ENCODE peak calls at places on chromosomes 16 and 17, in six cellular contexts. One of them, this sample, is unnamed.

GRCh38 chr17:79192503-79193500 is 118.2 kb downstream of the ENGASE start:
- DNase-seq in A549: no peak
- DNase-seq in left lung: no peak
- DNase-seq in body of pancreas: peak; percentile 44
- DNase-seq in GM13976: peak; percentile 74
- DNase-seq in GM10248: peak; percentile 57
- DNase-seq in this sample: peak; percentile 19

GRCh38 chr16:22358000-22358399 is 16.4 kb downstream of the CDR2 start:
- DNase-seq in A549: no peak
- DNase-seq in left lung: no peak
- DNase-seq in body of pancreas: no peak
- DNase-seq in GM13976: no peak
- DNase-seq in GM10248: no peak
- DNase-seq in this sample: no peak

GRCh38 chr16:29903579-29903978 is 3.3 kb downstream of the ASPHD1 start:
- DNase-seq in A549: no peak
- DNase-seq in left lung: no peak
- DNase-seq in body of pancreas: no peak
- DNase-seq in GM13976: no peak
- DNase-seq in GM10248: no peak
- DNase-seq in this sample: no peak

GRCh38 chr17:17363638-17364337 is 60.6 kb downstream of the NT5M start:
- DNase-seq in A549: no peak
- DNase-seq in left lung: peak; percentile 73
- DNase-seq in body of pancreas: peak; percentile 5
- DNase-seq in GM13976: no peak
- DNase-seq in GM10248: no peak
- DNase-seq in this sample: peak; percentile 34

GRCh38 chr16:2365895-2366294 is 25.4 kb upstream of the ABCA3 start:
- DNase-seq in A549: no peak
- DNase-seq in left lung: no peak
- DNase-seq in body of pancreas: no peak
- DNase-seq in GM13976: no peak
- DNase-seq in GM10248: no peak
- DNase-seq in this sample: no peak

GRCh38 chr17:75078097-75079022 is 9.4 kb upstream of the SLC16A5 start:
- DNase-seq in A549: peak; percentile 55
- DNase-seq in left lung: no peak
- DNase-seq in body of pancreas: peak; percentile 31
- DNase-seq in GM13976: peak; percentile 74
- DNase-seq in GM10248: peak; percentile 74
- DNase-seq in this sample: no peak

GRCh38 chr16:9340402-9341095 is 249.1 kb downstream of the HAPSTR1 start:
- DNase-seq in A549: no peak
- DNase-seq in left lung: no peak
- DNase-seq in body of pancreas: no peak
- DNase-seq in GM13976: no peak
- DNase-seq in GM10248: no peak
- DNase-seq in this sample: no peak

GRCh38 chr17:67995568-67996191 is 589 bp downstream of the C17orf58 start:
- DNase-seq in A549: no peak
- DNase-seq in left lung: no peak
- DNase-seq in body of pancreas: peak; percentile 35
- DNase-seq in GM13976: peak; percentile 56
- DNase-seq in GM10248: peak; percentile 37
- DNase-seq in this sample: peak; percentile 22

GRCh38 chr17:41141361-41141760 is 1.0 kb upstream of the KRTAP4-6 start:
- DNase-seq in A549: no peak
- DNase-seq in left lung: no peak
- DNase-seq in body of pancreas: no peak
- DNase-seq in GM13976: no peak
- DNase-seq in GM10248: no peak
- DNase-seq in this sample: no peak

GRCh38 chr17:30969989-30970680 is 704 bp upstream of the RNF135 start:
- DNase-seq in A549: no peak
- DNase-seq in left lung: peak; percentile 43
- DNase-seq in body of pancreas: peak; percentile 47
- DNase-seq in GM13976: peak; percentile 39
- DNase-seq in GM10248: no peak
- DNase-seq in this sample: peak; percentile 32

GRCh38 chr17:40322417-40323315 is 13.7 kb downstream of the RARA start:
- DNase-seq in A549: peak; percentile 82
- DNase-seq in left lung: peak; percentile 89
- DNase-seq in body of pancreas: peak; percentile 42
- DNase-seq in GM13976: peak; percentile 89
- DNase-seq in GM10248: peak; percentile 88
- DNase-seq in this sample: peak; percentile 90

GRCh38 chr17:74528491-74529199 is 2.6 kb downstream of the CD300LB start:
- DNase-seq in A549: no peak
- DNase-seq in left lung: peak; percentile 67
- DNase-seq in body of pancreas: no peak
- DNase-seq in GM13976: peak; percentile 73
- DNase-seq in GM10248: peak; percentile 77
- DNase-seq in this sample: no peak

GRCh38 chr16:88962478-88963152 is 14.4 kb downstream of the CBFA2T3 start:
- DNase-seq in A549: no peak
- DNase-seq in left lung: no peak
- DNase-seq in body of pancreas: no peak
- DNase-seq in GM13976: no peak
- DNase-seq in GM10248: no peak
- DNase-seq in this sample: no peak

GRCh38 chr17:28272166-28272565 is 46.8 kb upstream of the TMEM97 start:
- DNase-seq in A549: no peak
- DNase-seq in left lung: no peak
- DNase-seq in body of pancreas: no peak
- DNase-seq in GM13976: no peak
- DNase-seq in GM10248: no peak
- DNase-seq in this sample: no peak

DNA sequence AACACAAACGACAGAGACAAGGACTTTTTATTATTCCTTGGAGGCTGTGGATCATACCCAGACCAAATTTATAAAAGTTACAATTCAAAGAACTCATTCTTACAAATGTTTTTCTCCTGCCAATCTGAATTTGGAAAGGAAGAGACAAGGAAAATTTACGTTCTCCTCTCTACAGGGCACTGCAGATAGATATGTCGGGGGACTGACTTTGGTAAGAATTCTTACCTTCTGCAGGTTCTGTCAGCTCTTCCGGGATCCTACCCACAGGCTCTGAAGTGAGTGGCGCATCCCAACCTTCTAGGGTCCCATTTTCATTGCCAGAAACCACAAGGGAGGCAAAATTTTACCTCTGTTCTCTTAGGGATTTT is 2.2 kb upstream of the SLFN12L start:
- DNase-seq in A549: no peak
- DNase-seq in left lung: no peak
- DNase-seq in body of pancreas: no peak
- DNase-seq in GM13976: no peak
- DNase-seq in GM10248: no peak
- DNase-seq in this sample: no peak
- TF ChIP-seq CTCF in A549: peak; percentile 42
- TF ChIP-seq CTCF in left lung: no peak
- TF ChIP-seq CTCF in body of pancreas: no peak
- TF ChIP-seq CTCF in GM13976: no peak
- TF ChIP-seq CTCF in GM10248: no peak
- TF ChIP-seq CTCF in this sample: no peak

GRCh38 chr17:81295678-81296381 is 723 bp upstream of the SLC38A10 start:
- DNase-seq in A549: peak; percentile 83
- DNase-seq in left lung: peak; percentile 74
- DNase-seq in body of pancreas: peak; percentile 89
- DNase-seq in GM13976: no peak
- DNase-seq in GM10248: peak; percentile 63
- DNase-seq in this sample: no peak
- TF ChIP-seq CTCF in A549: peak; percentile 7
- TF ChIP-seq CTCF in left lung: no peak
- TF ChIP-seq CTCF in body of pancreas: peak; percentile 36
- TF ChIP-seq CTCF in GM13976: peak; percentile 19
- TF ChIP-seq CTCF in GM10248: peak; percentile 41
- TF ChIP-seq CTCF in this sample: no peak

DNA sequence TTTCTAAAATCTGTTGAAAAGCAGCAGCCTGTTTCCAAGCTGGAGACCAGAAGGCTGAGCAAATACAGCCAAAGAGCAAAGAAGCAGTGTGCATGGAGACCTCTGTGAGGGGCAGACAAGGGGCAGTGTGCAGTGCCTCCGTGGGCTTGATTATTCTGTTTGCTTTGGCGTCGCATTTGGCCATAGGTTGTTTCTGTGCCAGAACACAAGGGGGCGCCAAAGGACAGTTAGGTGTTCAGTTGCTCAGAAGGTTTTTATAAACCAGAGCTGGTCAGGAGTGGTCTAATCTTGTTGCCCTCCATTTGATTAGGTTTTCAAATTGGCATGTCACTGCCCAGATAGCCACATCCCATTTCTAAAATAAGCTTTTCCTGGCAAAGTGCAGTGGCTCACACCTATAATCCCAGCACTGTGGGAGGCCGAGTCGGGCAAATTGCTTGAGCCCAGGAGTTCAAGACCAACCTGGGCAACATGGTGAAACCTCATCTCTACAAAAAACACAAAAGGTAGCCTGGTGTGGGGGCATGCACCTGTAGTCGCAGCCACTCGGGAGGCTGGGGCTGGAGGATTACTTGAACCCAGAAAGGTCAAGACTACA is 10.6 kb downstream of the MYH3 start:
- DNase-seq in A549: peak; percentile 74
- DNase-seq in left lung: peak; percentile 63
- DNase-seq in body of pancreas: peak; percentile 80
- DNase-seq in GM13976: peak; percentile 75
- DNase-seq in GM10248: peak; percentile 72
- DNase-seq in this sample: peak; percentile 68
- TF ChIP-seq CTCF in A549: peak; percentile 83
- TF ChIP-seq CTCF in left lung: peak; percentile 84
- TF ChIP-seq CTCF in body of pancreas: peak; percentile 80
- TF ChIP-seq CTCF in GM13976: peak; percentile 87
- TF ChIP-seq CTCF in GM10248: peak; percentile 90
- TF ChIP-seq CTCF in this sample: peak; percentile 87

GRCh38 chr17:33258291-33258690 is 34.8 kb downstream of the ASIC2 start:
- DNase-seq in A549: no peak
- DNase-seq in left lung: no peak
- DNase-seq in body of pancreas: no peak
- DNase-seq in GM13976: no peak
- DNase-seq in GM10248: no peak
- DNase-seq in this sample: no peak

GRCh38 chr17:33266116-33266515 is 27.0 kb downstream of the ASIC2 start:
- DNase-seq in A549: no peak
- DNase-seq in left lung: no peak
- DNase-seq in body of pancreas: no peak
- DNase-seq in GM13976: no peak
- DNase-seq in GM10248: no peak
- DNase-seq in this sample: no peak

GRCh38 chr17:33262724-33263123 is 30.4 kb downstream of the ASIC2 start:
- DNase-seq in A549: peak; percentile 17
- DNase-seq in left lung: no peak
- DNase-seq in body of pancreas: no peak
- DNase-seq in GM13976: no peak
- DNase-seq in GM10248: no peak
- DNase-seq in this sample: no peak

GRCh38 chr17:33260638-33261037 is 32.5 kb downstream of the ASIC2 start:
- DNase-seq in A549: no peak
- DNase-seq in left lung: no peak
- DNase-seq in body of pancreas: no peak
- DNase-seq in GM13976: no peak
- DNase-seq in GM10248: no peak
- DNase-seq in this sample: no peak

DNA sequence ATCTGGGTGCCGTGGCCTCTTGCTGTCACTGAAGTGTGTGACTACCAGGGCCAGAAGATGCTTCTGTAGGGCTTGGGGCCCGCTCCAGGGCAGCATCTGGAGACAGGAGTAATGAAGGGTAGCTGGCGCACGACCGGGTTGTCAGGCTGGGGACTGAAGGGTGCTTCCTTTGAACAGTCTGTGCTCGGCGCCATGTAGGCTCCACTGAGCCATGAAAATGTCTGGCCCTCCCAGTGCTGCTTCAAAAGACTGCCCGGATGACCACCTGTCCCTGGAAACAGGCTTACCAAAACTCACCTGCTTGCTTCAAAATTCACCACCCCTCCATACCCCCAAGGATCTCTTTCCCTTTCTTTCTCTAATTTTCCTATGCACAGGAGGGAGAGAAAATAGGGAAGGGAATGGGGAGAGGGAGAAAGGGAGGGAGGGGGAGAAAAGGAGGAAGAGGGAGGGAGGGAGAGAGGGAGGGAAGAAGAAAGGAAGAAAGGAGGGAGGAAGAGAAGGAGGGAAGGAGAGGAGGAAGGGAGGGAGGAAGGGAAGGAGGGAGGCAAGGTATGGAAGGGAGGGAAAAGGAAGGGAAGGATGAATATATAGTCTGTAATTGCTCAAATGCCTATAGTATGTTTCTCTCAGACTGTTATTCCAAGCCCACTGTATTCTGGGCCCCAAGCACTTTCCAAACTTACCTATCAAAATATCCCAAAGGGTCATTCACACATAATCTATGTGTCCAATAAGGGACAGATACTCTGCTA is 31.0 kb downstream of the ASIC2 start:
- DNase-seq in A549: no peak
- DNase-seq in left lung: no peak
- DNase-seq in body of pancreas: no peak
- DNase-seq in GM13976: no peak
- DNase-seq in GM10248: no peak
- DNase-seq in this sample: no peak
- TF ChIP-seq CTCF in A549: no peak
- TF ChIP-seq CTCF in left lung: no peak
- TF ChIP-seq CTCF in body of pancreas: no peak
- TF ChIP-seq CTCF in GM13976: no peak
- TF ChIP-seq CTCF in GM10248: no peak
- TF ChIP-seq CTCF in this sample: no peak

DNA sequence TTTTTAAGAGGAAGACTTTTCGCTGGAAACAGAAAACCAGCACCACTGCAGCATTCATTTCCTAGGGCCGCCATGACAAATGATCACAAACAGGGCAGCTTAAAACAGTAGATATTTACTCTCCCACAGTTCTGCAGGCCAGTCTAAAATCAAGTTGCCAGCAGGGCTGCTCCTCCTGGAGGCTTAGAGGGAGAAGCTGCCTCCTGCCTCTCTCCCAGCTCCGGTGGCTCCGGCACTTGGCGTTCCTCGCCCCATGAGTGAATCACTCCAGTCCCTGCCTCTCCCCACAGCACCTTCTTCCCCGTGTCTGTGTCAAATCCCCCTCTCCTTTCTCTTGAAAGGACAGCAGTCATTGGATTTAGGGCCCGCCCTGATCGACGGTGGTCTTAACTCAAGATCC is 72.1 kb downstream of the SOCS1 start:
- DNase-seq in A549: no peak
- DNase-seq in left lung: no peak
- DNase-seq in body of pancreas: no peak
- DNase-seq in GM13976: no peak
- DNase-seq in GM10248: no peak
- DNase-seq in this sample: no peak
- TF ChIP-seq CTCF in A549: no peak
- TF ChIP-seq CTCF in left lung: no peak
- TF ChIP-seq CTCF in body of pancreas: no peak
- TF ChIP-seq CTCF in GM13976: no peak
- TF ChIP-seq CTCF in GM10248: no peak
- TF ChIP-seq CTCF in this sample: no peak